ENCODE peak calls at places on chromosomes 2 and 18, in four cellular contexts. X, W, E and H are unnamed samples.

GRCh38 chr2:85758361-85759256 is 4.8 kb downstream of the ATOH8 start:
- DNase-seq in X (no peak), W (no peak), E (no peak), H (no peak)

GRCh38 chr18:56083889-56084288 is 495.9 kb upstream of the TCF4 start:
- DNase-seq in W (no peak), E (no peak), X (no peak), H (no peak)

GRCh38 chr18:22961156-22961555 is 28.0 kb downstream of the RBBP8 start:
- DNase-seq in E (no peak), X (no peak), W (no peak), H (no peak)

GRCh38 chr18:3305933-3306332 is 44.0 kb downstream of the MYL12B start:
- DNase-seq in E (no peak), W (no peak), X (no peak), H (no peak)

GRCh38 chr2:226172314-226172713 is 627.3 kb downstream of the IRS1 start:
- DNase-seq in W (no peak), X (no peak), E (no peak), H (no peak)

GRCh38 chr2:98796775-98797544 is 66.0 kb upstream of the MGAT4A start:
- DNase-seq in E (no peak), W (no peak), X (no peak), H (no peak)

GRCh38 chr2:76640905-76641304 is 881.3 kb downstream of the LRRTM4 start:
- DNase-seq in E (no peak), X (no peak), W (no peak), H (no peak)

GRCh38 chr2:199742884-199743283 is 108.1 kb downstream of the FTCDNL1 start:
- DNase-seq in E (no peak), X (no peak), W (no peak), H (no peak)

GRCh38 chr2:8544786-8545631 is 136.8 kb upstream of the ID2 start:
- DNase-seq in X (peak; percentile 35), W (peak; percentile 67), E (peak; percentile 6), H (no peak)

GRCh38 chr18:40414155-40414754 is 1540.8 kb upstream of the PIK3C3 start:
- DNase-seq in X (no peak), W (no peak), E (no peak), H (no peak)

GRCh38 chr2:222604749-222605515 is 51.0 kb downstream of the FARSB start:
- DNase-seq in W (no peak), E (no peak), X (no peak), H (no peak)

GRCh38 chr2:231670892-231671616 is 37.3 kb upstream of the PTMA start:
- DNase-seq in X (peak; percentile 53), W (no peak), E (no peak), H (no peak)

GRCh38 chr2:128789221-128789620 is 470.6 kb upstream of the HS6ST1 start:
- DNase-seq in X (no peak), E (no peak), W (no peak), H (no peak)

GRCh38 chr2:223267160-223267951 is 215.4 kb downstream of the KCNE4 start:
- DNase-seq in E (no peak), W (no peak), X (no peak), H (no peak)